ENCODE peak calls at places on chromosomes 11 and 22, in four cellular contexts. A, T, C and I are unnamed samples.

GRCh38 chr22:31346255-31346732 is at the start of gene PATZ1:
- DNase-seq in C (peak), A (peak), T (peak), I (peak)

GRCh38 chr22:24587948-24588347 is 4.9 kb downstream of the LRRC75B start:
- DNase-seq in A (no peak), C (no peak), T (no peak), I (no peak)

GRCh38 chr11:15805726-15806125 is 550.6 kb downstream of the SOX6 start:
- DNase-seq in C (no peak), A (no peak), T (no peak), I (no peak)

GRCh38 chr11:41612415-41612814 is 153.0 kb upstream of the LRRC4C start:
- DNase-seq in T (no peak), C (no peak), A (no peak), I (no peak)

GRCh38 chr11:19577849-19578619 is 134.6 kb upstream of the NAV2 start:
- DNase-seq in A (peak), T (peak), C (no peak), I (no peak)

GRCh38 chr11:111759375-111759774 is 6.8 kb downstream of the PPP2R1B start:
- DNase-seq in A (no peak), T (no peak), C (no peak), I (no peak)

GRCh38 chr11:35318977-35319925 is 100.1 kb downstream of the SLC1A2 start:
- DNase-seq in C (no peak), A (no peak), T (no peak), I (no peak)

GRCh38 chr11:27553186-27553585 is 46.6 kb upstream of the LIN7C start:
- DNase-seq in A (no peak), C (no peak), T (no peak), I (peak)

GRCh38 chr11:83773950-83774880 is 488.0 kb upstream of the CCDC90B start:
- DNase-seq in C (no peak), T (no peak), A (no peak), I (peak)

GRCh38 chr11:2522636-2523255 is 77.9 kb downstream of the KCNQ1 start:
- DNase-seq in A (peak), T (peak), C (peak), I (no peak)

GRCh38 chr11:62958547-62959071 is 26.2 kb downstream of the SLC22A6 start:
- DNase-seq in A (peak), C (no peak), T (no peak), I (peak)

GRCh38 chr11:127461575-127462344 is 461.2 kb upstream of the KIRREL3 start:
- DNase-seq in C (no peak), T (no peak), A (no peak), I (no peak)

GRCh38 chr11:28834877-28835276 is 726.7 kb downstream of the METTL15 start:
- DNase-seq in T (no peak), A (no peak), C (no peak), I (peak)

GRCh38 chr11:119284344-119285157 is 32.4 kb downstream of the MCAM start:
- DNase-seq in T (no peak), C (no peak), A (no peak), I (peak)

GRCh38 chr11:68974421-68975194 is 6.2 kb downstream of the MRGPRD start:
- DNase-seq in T (no peak), A (peak), C (no peak), I (peak)

GRCh38 chr11:64734786-64735761 is 8.9 kb downstream of the RASGRP2 start:
- DNase-seq in T (no peak), A (no peak), C (no peak), I (no peak)

GRCh38 chr22:22692707-22693530 is 48.5 kb downstream of the GGTLC2 start:
- DNase-seq in T (no peak), A (no peak), C (no peak), I (peak)

GRCh38 chr11:97537407-97538150 is 1147.8 kb downstream of the JRKL start:
- DNase-seq in T (no peak), A (no peak), C (no peak), I (no peak)

GRCh38 chr11:122578168-122578825 is 77.2 kb upstream of the UBASH3B start:
- DNase-seq in C (no peak), T (no peak), A (no peak), I (no peak)
- TF ChIP-seq CTCF in C (no peak), T (no peak), A (no peak), I (no peak)

DNA sequence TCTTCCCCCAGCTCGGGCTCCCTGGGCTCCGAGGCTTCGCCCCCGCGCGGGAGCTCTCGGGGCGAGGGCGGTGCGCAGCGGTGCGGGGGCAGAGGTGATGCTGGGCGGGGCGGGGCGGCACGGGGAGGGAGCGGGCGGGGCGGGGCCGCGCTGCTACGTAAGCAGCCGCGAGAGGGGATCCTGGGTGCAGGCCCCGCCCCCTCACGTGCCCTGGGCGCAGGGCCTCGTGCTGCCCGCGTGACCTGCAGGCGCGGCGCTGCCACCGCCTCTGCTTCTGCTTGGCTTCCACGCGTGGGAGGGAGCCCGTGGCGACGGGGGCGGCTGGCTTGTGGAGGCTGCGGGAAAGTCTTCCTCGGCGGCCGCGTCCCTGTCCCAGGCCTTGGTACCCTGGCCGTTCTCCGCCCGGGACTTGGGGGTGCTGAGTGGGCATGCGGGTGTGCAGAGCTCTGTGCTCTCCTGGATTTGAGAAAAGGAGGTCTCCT is 132.6 kb upstream of the HSD17B12 start:
- DNase-seq in T (no peak), A (no peak), C (no peak), I (peak)
- H3K4me3 ChIP-seq in T (peak), A (no peak), C (peak), I (no peak)

GRCh38 chr22:29032014-29032475 is 29.6 kb downstream of the C22orf31 start:
- DNase-seq in C (no peak), A (no peak), T (no peak), I (no peak)
- TF ChIP-seq CTCF in C (no peak), A (no peak), T (no peak), I (no peak)

GRCh38 chr11:33064033-33064825 is 24.9 kb downstream of the TCP11L1 start:
- DNase-seq in A (no peak), T (no peak), C (no peak), I (peak)
- H3K4me3 ChIP-seq in A (no peak), T (no peak), C (no peak), I (no peak)

GRCh38 chr11:58618215-58618614 is 4.2 kb upstream of the CNTF start:
- DNase-seq in A (no peak), C (no peak), T (no peak), I (no peak)
- TF ChIP-seq CTCF in A (no peak), C (no peak), T (no peak), I (no peak)

GRCh38 chr11:46281374-46281831 is 3.9 kb downstream of the CREB3L1 start:
- DNase-seq in T (no peak), C (no peak), A (no peak), I (no peak)
- H3K4me3 ChIP-seq in T (no peak), C (no peak), A (no peak), I (no peak)